ENCODE peak calls at places on chromosomes 4 and X, in four cellular contexts. M is thoracic aorta; F is pancreas; U is CD4-positive, alpha-beta memory T cell. B is an unnamed sample. For H3K4me1, the result is how much of the 10 kb centered on the place peaks cover.

GRCh38 chr4:30718021-30718888 is 1.9 kb upstream of the PCDH7 start:
- DNase-seq in M (no peak), F (peak), U (no peak), B (no peak)

GRCh38 chr4:141486375-141486997 is 149.9 kb upstream of the IL15 start:
- DNase-seq in M (no peak), F (no peak), U (no peak), B (no peak)

GRCh38 chr4:40656221-40656863 is 26.7 kb upstream of the RBM47 start:
- DNase-seq in M (no peak), F (no peak), U (no peak), B (no peak)

GRCh38 chrX:129638917-129639316 is 15.8 kb downstream of the APLN start:
- DNase-seq in M (no peak), F (no peak), U (no peak), B (no peak)

GRCh38 chr4:8224596-8225289 is 25.7 kb downstream of the SH3TC1 start:
- DNase-seq in M (no peak), F (peak), U (no peak), B (no peak)

GRCh38 chrX:347351-348117 is 28.9 kb upstream of the GTPBP6 start:
- DNase-seq in M (no peak), F (no peak), U (no peak), B (no peak)

GRCh38 chr4:109009909-109010308 is 247.1 kb upstream of the ETNPPL start:
- DNase-seq in M (no peak), F (no peak), U (no peak), B (no peak)

GRCh38 chr4:107831140-107831539 is 6.4 kb downstream of the SGMS2 start:
- DNase-seq in M (no peak), F (no peak), U (no peak), B (no peak)

GRCh38 chr4:126242679-126243390 is 928.1 kb downstream of the FAT4 start:
- DNase-seq in M (no peak), F (no peak), U (no peak), B (no peak)

GRCh38 chrX:69424910-69425309 is 79.2 kb upstream of the NALF2 start:
- DNase-seq in M (no peak), F (no peak), U (no peak), B (no peak)

GRCh38 chrX:130523460-130524394 is 121.9 kb downstream of the RBMX2 start:
- DNase-seq in M (peak), F (peak), U (no peak), B (no peak)

GRCh38 chr4:152665691-152666410 is 13.9 kb downstream of the TMEM154 start:
- DNase-seq in M (no peak), F (no peak), U (no peak), B (no peak)

GRCh38 chr4:113564493-113564892 is 197.0 kb downstream of the CAMK2D start:
- DNase-seq in M (no peak), F (no peak), U (no peak), B (no peak)

GRCh38 chrX:136822337-136823095 is 41.8 kb upstream of the ARHGEF6 start:
- DNase-seq in M (no peak), F (no peak), U (no peak), B (no peak)

GRCh38 chr4:160316036-160316435 is 1213.2 kb downstream of the RAPGEF2 start:
- DNase-seq in M (no peak), F (no peak), U (no peak), B (no peak)

GRCh38 chr4:87566276-87566675 is 37.1 kb upstream of the SPARCL1 start:
- DNase-seq in M (no peak), F (no peak), U (no peak), B (no peak)

GRCh38 chr4:1295405-1296055 is 5.8 kb downstream of the MAEA start:
- DNase-seq in M (no peak), F (no peak), U (no peak), B (no peak)
- H3K4me1 ChIP-seq in M (under half), F (under half), U (under half), B (half or more)

GRCh38 chr4:3246458-3247398 is 2.2 kb upstream of the MSANTD1 start:
- DNase-seq in M (no peak), F (no peak), U (no peak), B (no peak)
- H3K4me1 ChIP-seq in M (under half), F (under half), U (under half), B (under half)

GRCh38 chr4:37675587-37676290 is 10.4 kb downstream of the RELL1 start:
- DNase-seq in M (no peak), F (no peak), U (peak), B (no peak)
- H3K4me1 ChIP-seq in M (under half), F (under half), U (under half), B (under half)

DNA sequence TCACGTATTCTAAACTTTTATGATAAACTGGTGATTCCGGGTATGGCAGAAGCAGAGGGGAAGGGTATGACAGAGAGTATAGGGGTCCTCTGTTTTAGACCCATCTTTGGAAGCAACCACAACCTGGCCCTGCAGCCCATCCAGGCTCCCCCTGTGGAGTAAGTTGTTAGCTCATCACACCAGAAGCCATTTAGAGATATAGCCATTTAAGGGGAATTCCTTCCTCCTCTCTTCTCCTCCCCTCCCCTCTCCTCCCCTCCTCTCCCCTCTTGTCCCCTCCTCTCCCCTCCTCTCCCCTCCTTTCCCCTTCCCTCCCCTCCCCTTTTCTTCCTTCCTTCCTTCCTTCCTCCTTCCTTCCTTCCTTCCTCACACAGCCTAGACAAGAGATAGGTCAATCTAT is 197.3 kb upstream of the LDB2 start:
- DNase-seq in M (no peak), F (no peak), U (no peak), B (no peak)
- H3K4me1 ChIP-seq in M (under half), F (under half), U (under half), B (under half)

DNA sequence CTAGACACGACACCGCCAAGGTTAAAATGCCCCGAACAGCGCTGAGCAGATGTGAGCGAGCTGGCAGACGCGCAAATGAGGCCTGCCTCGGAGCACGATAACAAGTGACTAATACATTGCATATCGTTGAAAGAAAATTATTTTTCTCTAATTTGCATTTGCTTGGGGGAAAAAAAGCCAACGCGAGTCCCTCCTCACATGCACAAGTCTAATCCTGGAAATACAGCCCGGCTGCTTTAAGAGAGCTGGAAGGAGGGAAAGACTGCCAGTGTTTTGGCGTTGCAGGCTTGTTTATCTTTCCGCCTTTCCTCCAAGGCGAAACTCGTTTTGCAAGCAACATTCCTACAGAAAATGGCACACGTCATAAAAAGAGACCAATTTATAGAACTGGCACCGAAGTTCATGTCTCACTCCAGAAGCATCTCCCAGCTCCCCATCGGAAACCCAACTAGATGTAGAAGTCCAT is 12.6 kb downstream of the BCOR start:
- DNase-seq in M (no peak), F (no peak), U (no peak), B (no peak)
- H3K4me1 ChIP-seq in M (under half), F (under half), U (half or more), B (half or more)

GRCh38 chr4:19930742-19931141 is 321.0 kb upstream of the SLIT2 start:
- DNase-seq in M (no peak), F (no peak), U (no peak), B (no peak)
- H3K4me1 ChIP-seq in M (under half), F (under half), U (under half), B (under half)

GRCh38 chr4:147863808-147864472 is 132.1 kb downstream of the ARHGAP10 start:
- DNase-seq in M (no peak), F (no peak), U (no peak), B (no peak)
- H3K4me1 ChIP-seq in M (under half), F (under half), U (under half), B (under half)

DNA sequence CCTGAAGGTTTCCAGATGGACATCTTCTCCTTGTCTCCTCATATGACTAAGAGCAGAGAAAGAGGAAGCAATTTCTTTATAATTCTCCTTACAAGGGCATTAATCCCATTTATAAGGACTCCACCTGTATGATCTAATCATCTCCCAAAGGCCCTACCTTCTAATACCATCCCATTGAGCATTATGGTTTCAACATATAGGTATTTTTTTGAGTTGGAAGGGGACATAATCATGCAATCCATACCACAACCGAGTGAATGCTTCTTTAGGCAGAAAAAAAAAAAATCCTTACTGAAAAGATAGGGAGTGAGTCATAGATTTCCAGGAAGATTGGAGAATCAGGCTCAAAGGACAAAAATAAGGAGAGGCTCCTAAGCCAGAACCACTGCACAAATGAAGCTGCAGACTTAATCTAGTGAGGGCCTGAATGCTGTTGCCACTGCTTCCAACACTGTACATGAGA is 312.5 kb upstream of the HS3ST1 start:
- DNase-seq in M (no peak), F (no peak), U (no peak), B (no peak)
- H3K4me1 ChIP-seq in M (under half), F (under half), U (under half), B (under half)